ENCODE peak calls at places on chromosome X, in seven cellular contexts. One of them, this sample, is unnamed.
A peak's percentile ranks its signal among the peaks of the same experiment; 100 is the strongest.

GRCh38 chrX:24285082-24285481 is 28.8 kb downstream of the SUPT20HL2 start:
- DNase-seq in H1: no peak
- DNase-seq in K562: no peak
- DNase-seq in HCT116: no peak
- DNase-seq in SK-N-SH: no peak
- DNase-seq in HepG2: no peak
- DNase-seq in GM12878: no peak
- DNase-seq in this sample: no peak

GRCh38 chrX:50450324-50450723 is 20.3 kb downstream of the DGKK start:
- DNase-seq in K562: no peak
- DNase-seq in SK-N-SH: no peak
- DNase-seq in GM12878: no peak
- DNase-seq in H1: no peak
- DNase-seq in HepG2: peak; percentile 46
- DNase-seq in HCT116: no peak
- DNase-seq in this sample: no peak

GRCh38 chrX:331145-331771 is 12.7 kb upstream of the GTPBP6 start:
- DNase-seq in GM12878: no peak
- DNase-seq in H1: peak; percentile 72
- DNase-seq in K562: no peak
- DNase-seq in HCT116: no peak
- DNase-seq in SK-N-SH: peak; percentile 69
- DNase-seq in HepG2: no peak
- DNase-seq in this sample: no peak

GRCh38 chrX:3820170-3820569 is 106.7 kb upstream of the PRKX start:
- DNase-seq in GM12878: no peak
- DNase-seq in H1: no peak
- DNase-seq in SK-N-SH: no peak
- DNase-seq in HepG2: no peak
- DNase-seq in K562: no peak
- DNase-seq in HCT116: no peak
- DNase-seq in this sample: no peak

GRCh38 chrX:106479920-106480319 is 131.9 kb upstream of the RADX start:
- DNase-seq in HepG2: no peak
- DNase-seq in H1: no peak
- DNase-seq in GM12878: no peak
- DNase-seq in HCT116: no peak
- DNase-seq in SK-N-SH: no peak
- DNase-seq in K562: no peak
- DNase-seq in this sample: no peak

GRCh38 chrX:100939336-100939735 is 10.6 kb upstream of the XKRX start:
- DNase-seq in K562: no peak
- DNase-seq in GM12878: no peak
- DNase-seq in HCT116: no peak
- DNase-seq in HepG2: no peak
- DNase-seq in SK-N-SH: no peak
- DNase-seq in H1: no peak
- DNase-seq in this sample: no peak

GRCh38 chrX:2145672-2146412 is 354.9 kb downstream of the DHRSX start:
- DNase-seq in HCT116: no peak
- DNase-seq in HepG2: no peak
- DNase-seq in SK-N-SH: no peak
- DNase-seq in GM12878: no peak
- DNase-seq in H1: no peak
- DNase-seq in K562: no peak
- DNase-seq in this sample: no peak

GRCh38 chrX:70466968-70467367 is 22.3 kb downstream of the DLG3 start:
- DNase-seq in GM12878: no peak
- DNase-seq in HepG2: no peak
- DNase-seq in HCT116: no peak
- DNase-seq in K562: no peak
- DNase-seq in H1: no peak
- DNase-seq in SK-N-SH: no peak
- DNase-seq in this sample: no peak

GRCh38 chrX:4035874-4036273 is 322.4 kb upstream of the PRKX start:
- DNase-seq in GM12878: no peak
- DNase-seq in SK-N-SH: no peak
- DNase-seq in K562: no peak
- DNase-seq in HepG2: no peak
- DNase-seq in H1: no peak
- DNase-seq in HCT116: no peak
- DNase-seq in this sample: no peak

GRCh38 chrX:149871940-149872339 is 9.0 kb upstream of the MAGEA8 start:
- DNase-seq in HCT116: peak; percentile 10
- DNase-seq in GM12878: peak; percentile 13
- DNase-seq in HepG2: peak; percentile 10
- DNase-seq in K562: peak; percentile 59
- DNase-seq in SK-N-SH: peak; percentile 52
- DNase-seq in H1: peak; percentile 58
- DNase-seq in this sample: peak; percentile 13

GRCh38 chrX:118975831-118976598 is 1.6 kb downstream of the LONRF3 start:
- DNase-seq in K562: peak; percentile 67
- DNase-seq in HepG2: peak; percentile 69
- DNase-seq in SK-N-SH: peak; percentile 52
- DNase-seq in H1: no peak
- DNase-seq in GM12878: no peak
- DNase-seq in HCT116: no peak
- DNase-seq in this sample: no peak

GRCh38 chrX:132482632-132483031 is 6.2 kb downstream of the MBNL3 start:
- DNase-seq in GM12878: no peak
- DNase-seq in SK-N-SH: no peak
- DNase-seq in K562: no peak
- DNase-seq in HepG2: peak; percentile 83
- DNase-seq in H1: no peak
- DNase-seq in HCT116: no peak
- DNase-seq in this sample: no peak

GRCh38 chrX:76127341-76127740 is 45.5 kb upstream of the PBDC1 start:
- DNase-seq in H1: no peak
- DNase-seq in HCT116: no peak
- DNase-seq in K562: no peak
- DNase-seq in SK-N-SH: no peak
- DNase-seq in GM12878: no peak
- DNase-seq in HepG2: no peak
- DNase-seq in this sample: no peak

GRCh38 chrX:1555370-1555769 is 18.4 kb upstream of the P2RY8 start:
- DNase-seq in K562: no peak
- DNase-seq in HCT116: no peak
- DNase-seq in SK-N-SH: no peak
- DNase-seq in HepG2: no peak
- DNase-seq in GM12878: no peak
- DNase-seq in H1: no peak
- DNase-seq in this sample: no peak

GRCh38 chrX:109600114-109600710 is 24.8 kb downstream of the KCNE5 start:
- DNase-seq in K562: no peak
- DNase-seq in SK-N-SH: peak; percentile 10
- DNase-seq in HCT116: no peak
- DNase-seq in GM12878: no peak
- DNase-seq in HepG2: no peak
- DNase-seq in H1: peak; percentile 45
- DNase-seq in this sample: no peak

GRCh38 chrX:12975670-12975965 is 708 bp downstream of the TMSB4X start:
- DNase-seq in H1: no peak
- DNase-seq in HepG2: no peak
- DNase-seq in HCT116: no peak
- DNase-seq in SK-N-SH: no peak
- DNase-seq in GM12878: no peak
- DNase-seq in K562: no peak
- DNase-seq in this sample: no peak

GRCh38 chrX:20521245-20521644 is 254.5 kb upstream of the RPS6KA3 start:
- DNase-seq in HCT116: no peak
- DNase-seq in GM12878: no peak
- DNase-seq in H1: no peak
- DNase-seq in HepG2: no peak
- DNase-seq in SK-N-SH: no peak
- DNase-seq in K562: no peak
- DNase-seq in this sample: no peak

GRCh38 chrX:150355898-150356297 is 7.2 kb upstream of the MAMLD1 start:
- DNase-seq in SK-N-SH: no peak
- DNase-seq in H1: no peak
- DNase-seq in HCT116: no peak
- DNase-seq in K562: no peak
- DNase-seq in HepG2: no peak
- DNase-seq in GM12878: no peak
- DNase-seq in this sample: no peak

GRCh38 chrX:121641560-121641959 is 594.1 kb downstream of the GLUD2 start:
- DNase-seq in GM12878: no peak
- DNase-seq in K562: no peak
- DNase-seq in HepG2: no peak
- DNase-seq in H1: no peak
- DNase-seq in HCT116: no peak
- DNase-seq in SK-N-SH: no peak
- DNase-seq in this sample: no peak

GRCh38 chrX:151896734-151897474 is 15.8 kb upstream of the MAGEA4 start:
- DNase-seq in HepG2: no peak
- DNase-seq in GM12878: no peak
- DNase-seq in HCT116: no peak
- DNase-seq in SK-N-SH: no peak
- DNase-seq in H1: no peak
- DNase-seq in K562: no peak
- DNase-seq in this sample: no peak

GRCh38 chrX:74419861-74420193 is 1.5 kb upstream of the SLC16A2 start:
- DNase-seq in HepG2: no peak
- DNase-seq in SK-N-SH: no peak
- DNase-seq in GM12878: no peak
- DNase-seq in H1: no peak
- DNase-seq in HCT116: no peak
- DNase-seq in K562: no peak
- DNase-seq in this sample: no peak

GRCh38 chrX:40009462-40009851 is 88.3 kb downstream of the BCOR start:
- DNase-seq in K562: no peak
- DNase-seq in HepG2: no peak
- DNase-seq in H1: peak; percentile 53
- DNase-seq in SK-N-SH: no peak
- DNase-seq in GM12878: no peak
- DNase-seq in HCT116: no peak
- DNase-seq in this sample: no peak

GRCh38 chrX:21373637-21374162 is 518 bp upstream of the CNKSR2 start:
- DNase-seq in GM12878: no peak
- DNase-seq in H1: no peak
- DNase-seq in HepG2: no peak
- DNase-seq in K562: no peak
- DNase-seq in HCT116: no peak
- DNase-seq in SK-N-SH: no peak
- DNase-seq in this sample: no peak

GRCh38 chrX:153874366-153875125 is 11.4 kb downstream of the L1CAM start:
- DNase-seq in SK-N-SH: no peak
- DNase-seq in GM12878: no peak
- DNase-seq in H1: no peak
- DNase-seq in HCT116: no peak
- DNase-seq in K562: no peak
- DNase-seq in HepG2: no peak
- DNase-seq in this sample: no peak
- TF ChIP-seq POLR2AphosphoS5 in SK-N-SH: no peak
- TF ChIP-seq POLR2AphosphoS5 in GM12878: no peak
- TF ChIP-seq POLR2AphosphoS5 in H1: no peak
- TF ChIP-seq POLR2AphosphoS5 in HCT116: no peak
- TF ChIP-seq POLR2AphosphoS5 in K562: no peak
- TF ChIP-seq POLR2AphosphoS5 in HepG2: no peak
- TF ChIP-seq POLR2AphosphoS5 in this sample: no peak

GRCh38 chrX:138748480-138748879 is 37.0 kb upstream of the FGF13 start:
- DNase-seq in HCT116: no peak
- DNase-seq in K562: peak; percentile 3
- DNase-seq in SK-N-SH: no peak
- DNase-seq in HepG2: no peak
- DNase-seq in GM12878: no peak
- DNase-seq in H1: no peak
- DNase-seq in this sample: no peak
- TF ChIP-seq CTCF in HCT116: no peak
- TF ChIP-seq CTCF in K562: peak; percentile 35
- TF ChIP-seq CTCF in SK-N-SH: peak; percentile 78
- TF ChIP-seq CTCF in HepG2: peak; percentile 20
- TF ChIP-seq CTCF in GM12878: peak; percentile 46
- TF ChIP-seq CTCF in H1: no peak
- TF ChIP-seq CTCF in this sample: peak; percentile 56

DNA sequence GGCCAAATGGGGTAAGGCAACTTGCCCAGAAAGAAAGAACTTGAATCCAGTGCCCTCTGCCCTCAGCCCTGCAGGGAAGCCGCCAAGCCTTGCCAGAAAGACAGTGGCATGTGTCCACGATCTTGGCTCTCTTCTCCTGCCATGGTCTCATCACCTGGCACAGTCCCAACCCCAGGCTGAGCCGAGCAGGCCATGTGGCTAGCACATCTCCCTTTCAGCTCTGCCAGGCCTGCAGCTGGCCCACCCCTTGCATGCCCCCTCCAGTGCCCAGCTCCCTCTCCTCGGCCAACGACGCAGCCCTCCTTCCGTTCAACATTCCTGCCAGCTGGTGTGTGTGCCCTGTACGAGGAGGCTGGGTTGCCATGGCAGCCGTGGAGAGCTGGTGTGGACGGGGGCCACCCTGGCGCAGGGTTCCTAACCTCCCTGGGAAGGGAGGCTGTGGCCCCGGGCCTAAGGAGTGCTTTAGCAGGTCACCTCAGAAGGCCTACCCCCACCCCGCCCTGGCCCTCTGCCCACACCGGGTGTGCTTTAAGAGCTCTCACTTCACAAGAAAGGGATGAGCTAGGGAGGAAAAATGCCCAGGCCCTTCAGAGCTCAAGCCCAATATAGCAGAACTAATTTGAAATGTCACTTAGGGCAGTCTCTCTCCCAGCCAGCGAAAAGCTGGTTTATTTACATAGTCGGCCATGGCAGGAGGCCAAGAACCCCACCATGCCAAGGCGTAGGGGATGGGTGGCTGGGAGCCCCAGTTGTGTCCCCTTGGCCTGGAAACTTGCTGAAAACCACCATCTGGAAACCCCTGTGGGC is 73.1 kb upstream of the PJA1 start:
- DNase-seq in SK-N-SH: peak; percentile 73
- DNase-seq in K562: no peak
- DNase-seq in GM12878: no peak
- DNase-seq in H1: no peak
- DNase-seq in HepG2: no peak
- DNase-seq in HCT116: no peak
- DNase-seq in this sample: no peak
- TF ChIP-seq SIN3A in SK-N-SH: no peak
- TF ChIP-seq SIN3A in K562: no peak
- TF ChIP-seq SIN3A in GM12878: no peak
- TF ChIP-seq SIN3A in H1: no peak
- TF ChIP-seq SIN3A in HepG2: no peak
- TF ChIP-seq SIN3A in HCT116: no peak
- TF ChIP-seq SIN3A in this sample: no peak

GRCh38 chrX:49157194-49157593 is 5.4 kb upstream of the MAGIX start:
- DNase-seq in HepG2: no peak
- DNase-seq in H1: peak; percentile 49
- DNase-seq in HCT116: no peak
- DNase-seq in K562: no peak
- DNase-seq in GM12878: no peak
- DNase-seq in SK-N-SH: no peak
- DNase-seq in this sample: no peak

GRCh38 chrX:49155243-49155899 is 7.2 kb upstream of the MAGIX start:
- DNase-seq in GM12878: no peak
- DNase-seq in SK-N-SH: no peak
- DNase-seq in H1: peak; percentile 51
- DNase-seq in HepG2: no peak
- DNase-seq in HCT116: peak; percentile 62
- DNase-seq in K562: peak; percentile 79
- DNase-seq in this sample: no peak

GRCh38 chrX:49160908-49161307 is 1.6 kb upstream of the MAGIX start:
- DNase-seq in HepG2: no peak
- DNase-seq in GM12878: no peak
- DNase-seq in H1: no peak
- DNase-seq in SK-N-SH: no peak
- DNase-seq in HCT116: no peak
- DNase-seq in K562: no peak
- DNase-seq in this sample: no peak

GRCh38 chrX:49153467-49153866 is 9.1 kb upstream of the MAGIX start:
- DNase-seq in HepG2: no peak
- DNase-seq in K562: no peak
- DNase-seq in GM12878: no peak
- DNase-seq in H1: no peak
- DNase-seq in SK-N-SH: no peak
- DNase-seq in HCT116: no peak
- DNase-seq in this sample: no peak

GRCh38 chrX:49155900-49156837 is 6.4 kb upstream of the MAGIX start:
- DNase-seq in SK-N-SH: peak; percentile 91
- DNase-seq in HCT116: peak; percentile 51
- DNase-seq in HepG2: no peak
- DNase-seq in K562: peak; percentile 92
- DNase-seq in H1: peak; percentile 78
- DNase-seq in GM12878: no peak
- DNase-seq in this sample: no peak
- TF ChIP-seq POLR2AphosphoS5 in SK-N-SH: peak; percentile 51
- TF ChIP-seq POLR2AphosphoS5 in HCT116: no peak
- TF ChIP-seq POLR2AphosphoS5 in HepG2: no peak
- TF ChIP-seq POLR2AphosphoS5 in K562: no peak
- TF ChIP-seq POLR2AphosphoS5 in H1: peak; percentile 34
- TF ChIP-seq POLR2AphosphoS5 in GM12878: peak; percentile 37
- TF ChIP-seq POLR2AphosphoS5 in this sample: no peak